ENCODE peak calls at places on chromosomes 16 and 17, in six cellular contexts. F is AG09309, S is H54, U is iPS DF 6.9, O is epithelial cell of prostate, P is naive B cell. J is an unnamed sample.

GRCh38 chr17:21002309-21003006 is 40.4 kb downstream of the USP22 start:
- DNase-seq in F (no peak), S (no peak), U (no peak), O (no peak), P (no peak), J (no peak)

GRCh38 chr17:79098282-79098867 is 23.8 kb downstream of the ENGASE start:
- DNase-seq in F (no peak), S (no peak), U (no peak), O (no peak), P (no peak), J (no peak)

GRCh38 chr16:89224665-89225064 is 7.2 kb downstream of the ZNF778 start:
- DNase-seq in F (no peak), S (no peak), U (no peak), O (no peak), P (no peak), J (no peak)

GRCh38 chr16:55018881-55019280 is 88.2 kb downstream of the IRX5 start:
- DNase-seq in F (no peak), S (no peak), U (no peak), O (no peak), P (no peak), J (no peak)

GRCh38 chr17:28369684-28370034 is 448 bp downstream of the VTN start:
- DNase-seq in F (no peak), S (no peak), U (no peak), O (no peak), P (no peak), J (no peak)

GRCh38 chr16:66296591-66296990 is 69.9 kb upstream of the CDH5 start:
- DNase-seq in F (no peak), S (no peak), U (no peak), O (no peak), P (no peak), J (no peak)

GRCh38 chr16:71360378-71360777 is 1.9 kb downstream of the CALB2 start:
- DNase-seq in F (peak), S (peak), U (no peak), O (peak), P (no peak), J (peak)

GRCh38 chr17:75273968-75274708 is 3.1 kb upstream of the MIF4GD start:
- DNase-seq in F (no peak), S (peak), U (no peak), O (no peak), P (no peak), J (no peak)

GRCh38 chr17:77501751-77502625 is 361.2 kb downstream of the SEC14L1 start:
- DNase-seq in F (no peak), S (no peak), U (no peak), O (no peak), P (no peak), J (no peak)

GRCh38 chr16:88064889-88065746 is 113.9 kb downstream of the BANP start:
- DNase-seq in F (no peak), S (no peak), U (no peak), O (no peak), P (no peak), J (no peak)

GRCh38 chr17:44070455-44071197 is at the start of gene G6PC3:
- DNase-seq in F (peak), S (peak), U (peak), O (peak), P (peak), J (peak)

GRCh38 chr17:75488693-75489510 is 26.4 kb downstream of the CASKIN2 start:
- DNase-seq in F (no peak), S (no peak), U (no peak), O (no peak), P (no peak), J (no peak)

GRCh38 chr16:29815032-29815721 is 775 bp upstream of the PAGR1 start:
- DNase-seq in F (no peak), S (no peak), U (no peak), O (no peak), P (no peak), J (no peak)

GRCh38 chr16:70735141-70735979 is 49.5 kb upstream of the MTSS2 start:
- DNase-seq in F (no peak), S (no peak), U (no peak), O (no peak), P (no peak), J (no peak)

GRCh38 chr17:4806770-4807533 is at the start of gene PLD2:
- DNase-seq in F (no peak), S (peak), U (no peak), O (no peak), P (peak), J (peak)

GRCh38 chr16:84555418-84556196 is 51.1 kb upstream of the MEAK7 start:
- DNase-seq in F (no peak), S (no peak), U (no peak), O (no peak), P (no peak), J (no peak)